ENCODE peak calls at places on chromosomes 11 and 22, in nine cellular contexts. R, H, F, X, N, Q, J, Y and G are unnamed samples.
A peak's percentile ranks its signal among the peaks of the same experiment; 100 is the strongest.

GRCh38 chr22:19909350-19910179 is 32.0 kb upstream of the COMT start:
- DNase-seq in F (peak; percentile 82), J (peak; percentile 70), H (peak; percentile 57), R (peak; percentile 64), X (peak; percentile 75), Q (peak; percentile 83), N (peak; percentile 79), Y (peak; percentile 68), G (peak; percentile 78)

GRCh38 chr11:102312656-102313055 is 4.6 kb upstream of the BIRC3 start:
- DNase-seq in F (no peak), Y (no peak), H (no peak), J (no peak), X (no peak), R (no peak), N (peak; percentile 79), Q (peak; percentile 39), G (no peak)

GRCh38 chr11:67280341-67280790 is 8.7 kb upstream of the ANKRD13D start:
- DNase-seq in Q (no peak), Y (no peak), R (no peak), J (no peak), X (no peak), N (no peak), F (no peak), H (no peak), G (no peak)

GRCh38 chr11:120294096-120294495 is 31.0 kb upstream of the TLCD5 start:
- DNase-seq in N (no peak), X (no peak), F (no peak), R (no peak), H (no peak), Q (no peak), Y (no peak), J (no peak), G (no peak)

GRCh38 chr11:47272706-47273105 is 2.8 kb downstream of the MADD start:
- DNase-seq in Y (no peak), Q (peak; percentile 33), X (no peak), R (no peak), H (no peak), F (no peak), N (peak; percentile 47), J (no peak), G (no peak)

GRCh38 chr11:95092549-95093324 is 3.1 kb downstream of the ENDOD1 start:
- DNase-seq in J (peak; percentile 35), X (peak; percentile 10), N (peak; percentile 80), Q (peak; percentile 78), F (no peak), Y (peak; percentile 46), H (peak; percentile 77), R (no peak), G (peak; percentile 16)

GRCh38 chr11:13140873-13141655 is 131.9 kb downstream of the RASSF10 start:
- DNase-seq in R (no peak), Q (no peak), H (peak; percentile 78), J (no peak), N (no peak), X (no peak), Y (no peak), F (no peak), G (no peak)

GRCh38 chr11:68312117-68312779 is at the start of gene LRP5:
- DNase-seq in J (peak; percentile 35), F (no peak), N (no peak), Y (no peak), Q (no peak), X (no peak), H (peak; percentile 30), R (no peak), G (no peak)

GRCh38 chr11:118230088-118230487 is 5.3 kb upstream of the JAML start:
- DNase-seq in R (no peak), X (peak; percentile 80), J (no peak), Q (no peak), F (no peak), N (no peak), H (no peak), Y (no peak), G (no peak)

GRCh38 chr11:37504066-37504611 is 906.1 kb upstream of the RAG2 start:
- DNase-seq in J (peak; percentile 90), H (peak; percentile 98), Y (no peak), R (no peak), X (no peak), F (peak; percentile 21), N (peak; percentile 83), Q (peak; percentile 87), G (no peak)
- H3K4me3 ChIP-seq in J (peak overlapping the region; percentile 33), H (peak overlapping the region; percentile 14), Y (no peak overlapping the region), R (no peak overlapping the region), X (no peak overlapping the region), F (no peak overlapping the region), N (no peak overlapping the region), Q (no peak overlapping the region), G (no peak overlapping the region)

GRCh38 chr11:33891714-33892327 is at the start of gene LMO2:
- DNase-seq in Y (no peak), R (no peak), H (no peak), F (no peak), Q (no peak), N (no peak), J (no peak), X (no peak), G (no peak)
- H3K4me3 ChIP-seq in Y (no peak within 1 kb of the TSS), R (no peak within 1 kb of the TSS), H (no peak within 1 kb of the TSS), F (no peak within 1 kb of the TSS), Q (no peak within 1 kb of the TSS), N (no peak within 1 kb of the TSS), J (no peak within 1 kb of the TSS), X (no peak within 1 kb of the TSS), G (no peak within 1 kb of the TSS)

GRCh38 chr22:25567305-25567704 is 2.8 kb downstream of the GRK3 start:
- DNase-seq in N (no peak), R (no peak), X (no peak), J (no peak), H (no peak), Q (no peak), F (no peak), Y (no peak), G (no peak)
- H3K4me3 ChIP-seq in N (no peak overlapping the region), R (no peak overlapping the region), X (no peak overlapping the region), J (no peak overlapping the region), H (no peak overlapping the region), Q (no peak overlapping the region), F (no peak overlapping the region), Y (no peak overlapping the region), G (no peak overlapping the region)

GRCh38 chr22:30856699-30857098 is 111.9 kb downstream of the MORC2 start:
- DNase-seq in N (no peak), R (no peak), Y (no peak), J (no peak), X (no peak), F (no peak), Q (no peak), H (no peak), G (no peak)
- H3K4me3 ChIP-seq in N (no peak overlapping the region), R (no peak overlapping the region), Y (no peak overlapping the region), J (no peak overlapping the region), X (no peak overlapping the region), F (no peak overlapping the region), Q (no peak overlapping the region), H (no peak overlapping the region), G (no peak overlapping the region)

GRCh38 chr22:36406139-36406538 is 18.4 kb upstream of the MYH9 start:
- DNase-seq in F (no peak), Q (peak; percentile 36), R (no peak), H (no peak), N (no peak), Y (no peak), J (peak; percentile 24), X (no peak), G (no peak)
- H3K4me3 ChIP-seq in F (no peak overlapping the region), Q (no peak overlapping the region), R (no peak overlapping the region), H (no peak overlapping the region), N (no peak overlapping the region), Y (no peak overlapping the region), J (no peak overlapping the region), X (no peak overlapping the region), G (no peak overlapping the region)

GRCh38 chr11:8285228-8285627 is 21.6 kb upstream of the LMO1 start:
- DNase-seq in N (no peak), R (no peak), F (no peak), H (no peak), Q (no peak), Y (no peak), J (no peak), X (no peak), G (no peak)

GRCh38 chr11:8282621-8283509 is 19.2 kb upstream of the LMO1 start:
- DNase-seq in J (no peak), F (no peak), Y (no peak), Q (no peak), H (no peak), R (no peak), X (no peak), N (no peak), G (peak; percentile 23)

GRCh38 chr11:8285796-8286195 is 22.1 kb upstream of the LMO1 start:
- DNase-seq in X (no peak), Y (no peak), Q (no peak), J (no peak), R (no peak), N (no peak), F (no peak), H (no peak), G (no peak)

GRCh38 chr11:8281266-8281665 is 17.6 kb upstream of the LMO1 start:
- DNase-seq in R (no peak), H (no peak), Q (no peak), J (no peak), N (no peak), X (no peak), Y (no peak), F (no peak), G (no peak)

DNA sequence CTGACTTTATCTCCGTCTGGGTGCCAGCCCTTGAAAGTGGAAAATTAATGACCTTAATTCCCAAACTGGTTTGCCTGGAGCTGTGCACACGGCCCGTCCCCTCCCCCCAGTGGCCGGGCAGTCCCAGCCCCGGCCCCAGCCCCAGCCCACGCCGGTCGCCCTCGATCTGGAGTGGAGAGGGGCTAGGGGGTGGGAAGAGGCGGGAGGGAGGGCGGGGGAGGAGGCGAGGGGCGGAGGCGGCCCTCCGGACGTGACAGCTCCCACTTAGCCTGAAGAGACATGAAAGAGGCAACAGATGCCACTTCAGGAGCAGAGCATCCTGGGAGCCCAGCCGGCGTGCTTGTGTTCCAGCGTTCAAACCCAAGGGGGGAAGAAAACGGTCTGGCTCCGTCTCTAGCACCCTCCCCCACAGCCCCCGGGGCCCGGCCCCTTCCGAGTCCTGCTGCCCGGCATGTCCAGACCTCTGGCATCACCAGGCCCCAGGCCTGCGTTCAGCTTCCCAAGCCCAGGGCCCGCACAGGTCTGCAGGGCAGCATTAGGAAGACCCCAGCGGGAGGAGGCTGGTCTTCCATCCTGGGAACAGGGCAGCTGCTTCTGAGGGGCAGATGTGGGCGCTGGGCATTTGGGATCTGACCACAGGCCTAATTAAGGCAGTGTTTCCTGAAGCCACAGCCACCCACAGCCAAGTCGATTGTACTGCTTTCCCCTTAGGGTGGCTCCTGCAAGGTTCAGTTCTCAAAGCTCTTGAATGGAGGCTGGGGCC is 20.0 kb upstream of the LMO1 start:
- DNase-seq in F (no peak), J (no peak), Y (no peak), H (peak; percentile 21), N (no peak), X (no peak), R (no peak), Q (no peak), G (no peak)
- H3K4me3 ChIP-seq in F (no peak overlapping the region), J (no peak overlapping the region), Y (no peak overlapping the region), H (no peak overlapping the region), N (no peak overlapping the region), X (no peak overlapping the region), R (peak overlapping the region; percentile 25), Q (no peak overlapping the region), G (no peak overlapping the region)